ENCODE peak calls at places on chromosome 10, in ten cellular contexts. L is astrocyte of the spinal cord, S is A549, K is AG10803, G is GM12865, Z is hepatocyte, W is MM.1S, H is brain microvascular endothelial cell, B is left ventricle myocardium inferior, F is GM23338. U is an unnamed sample.

GRCh38 chr10:15433850-15434537 is 62.9 kb upstream of the FAM171A1 start:
- DNase-seq in F (peak; percentile 81), L (peak; percentile 71), G (peak; percentile 60), K (peak; percentile 58), B (no peak), S (peak; percentile 50), Z (peak; percentile 81), H (peak; percentile 45), W (peak; percentile 59), U (peak; percentile 5)

GRCh38 chr10:94197241-94197640 is 165.5 kb downstream of the NOC3L start:
- DNase-seq in F (no peak), B (no peak), G (no peak), S (no peak), Z (no peak), H (no peak), K (no peak), L (no peak), W (no peak), U (no peak)

GRCh38 chr10:120456626-120457430 is at the start of gene PLPP4:
- DNase-seq in Z (peak; percentile 73), B (no peak), F (peak; percentile 59), L (peak; percentile 58), W (peak; percentile 44), S (no peak), K (no peak), G (no peak), H (peak; percentile 12), U (no peak)

GRCh38 chr10:10642741-10643280 is 374.9 kb upstream of the CELF2 start:
- DNase-seq in F (peak; percentile 14), K (peak; percentile 8), H (peak; percentile 40), W (no peak), B (peak; percentile 78), Z (peak; percentile 16), L (no peak), S (no peak), G (no peak), U (no peak)

GRCh38 chr10:60236869-60237524 is 152.7 kb downstream of the ANK3 start:
- DNase-seq in G (peak; percentile 92), L (no peak), W (peak; percentile 97), H (peak; percentile 27), F (no peak), K (peak; percentile 63), S (no peak), Z (no peak), B (peak; percentile 24), U (peak; percentile 94)

GRCh38 chr10:69458426-69459100 is 7.3 kb downstream of the TSPAN15 start:
- DNase-seq in K (no peak), Z (peak; percentile 72), F (no peak), S (no peak), W (no peak), G (no peak), B (no peak), L (no peak), H (no peak), U (no peak)

GRCh38 chr10:29669149-29669548 is 34.4 kb upstream of the SVIL start:
- DNase-seq in K (no peak), G (no peak), L (peak; percentile 34), Z (no peak), B (peak; percentile 64), W (no peak), H (peak; percentile 54), S (no peak), F (no peak), U (no peak)

GRCh38 chr10:131888186-131888604 is 12.6 kb upstream of the PPP2R2D start:
- DNase-seq in K (no peak), G (no peak), B (no peak), H (no peak), Z (peak; percentile 2), W (no peak), S (no peak), F (no peak), L (no peak), U (no peak)

GRCh38 chr10:127462643-127463295 is 86.3 kb upstream of the NPS start:
- DNase-seq in S (no peak), W (no peak), B (no peak), F (no peak), G (no peak), Z (peak; percentile 39), H (no peak), K (no peak), L (no peak), U (no peak)

GRCh38 chr10:127468632-127469031 is 80.5 kb upstream of the NPS start:
- DNase-seq in Z (peak; percentile 25), B (no peak), S (no peak), W (no peak), K (no peak), H (no peak), F (no peak), G (no peak), L (no peak), U (no peak)

GRCh38 chr10:127467793-127468192 is 81.3 kb upstream of the NPS start:
- DNase-seq in H (no peak), S (no peak), L (no peak), W (no peak), K (no peak), B (no peak), G (no peak), Z (no peak), F (no peak), U (no peak)

GRCh38 chr10:127463548-127463947 is 85.6 kb upstream of the NPS start:
- DNase-seq in L (no peak), F (no peak), Z (no peak), G (no peak), S (no peak), H (no peak), W (no peak), B (no peak), K (no peak), U (no peak)

DNA sequence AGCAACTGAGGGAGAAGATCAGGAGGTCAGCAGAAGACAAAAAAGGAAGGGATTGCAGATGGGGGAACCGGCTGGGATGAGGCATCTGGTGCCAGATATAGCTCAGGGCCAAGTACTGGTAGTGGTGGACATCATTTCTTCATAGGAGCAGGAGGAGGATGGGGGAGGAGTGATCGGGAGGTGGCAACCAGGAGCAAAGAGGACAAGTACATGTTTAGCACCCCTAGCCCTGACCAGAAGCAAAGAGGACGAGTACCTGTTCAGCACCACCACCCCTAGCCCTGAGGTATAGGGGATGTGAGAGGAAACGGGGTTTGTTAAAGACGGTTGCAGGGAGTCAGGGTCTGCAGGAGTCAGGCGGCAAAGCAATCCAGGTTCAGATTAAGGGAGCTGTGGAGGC is 84.5 kb upstream of the NPS start:
- DNase-seq in G (no peak), W (no peak), Z (no peak), H (no peak), F (no peak), K (no peak), B (no peak), L (no peak), S (no peak), U (no peak)
- TF ChIP-seq CTCF in G (no peak), W (no peak), Z (no peak), H (no peak), F (no peak), K (no peak), B (no peak), L (no peak), S (no peak), U (no peak)

GRCh38 chr10:33117816-33118215 is 159.8 kb upstream of the ITGB1 start:
- DNase-seq in W (no peak), G (peak; percentile 22), F (no peak), H (no peak), L (no peak), Z (no peak), S (no peak), K (no peak), B (no peak), U (no peak)
- H3K4me3 ChIP-seq in W (no peak overlapping the region), G (no peak overlapping the region), F (no peak overlapping the region), H (no peak overlapping the region), L (no peak overlapping the region), Z (no peak overlapping the region), S (no peak overlapping the region), K (no peak overlapping the region), B (no peak overlapping the region), U (no peak overlapping the region)

DNA sequence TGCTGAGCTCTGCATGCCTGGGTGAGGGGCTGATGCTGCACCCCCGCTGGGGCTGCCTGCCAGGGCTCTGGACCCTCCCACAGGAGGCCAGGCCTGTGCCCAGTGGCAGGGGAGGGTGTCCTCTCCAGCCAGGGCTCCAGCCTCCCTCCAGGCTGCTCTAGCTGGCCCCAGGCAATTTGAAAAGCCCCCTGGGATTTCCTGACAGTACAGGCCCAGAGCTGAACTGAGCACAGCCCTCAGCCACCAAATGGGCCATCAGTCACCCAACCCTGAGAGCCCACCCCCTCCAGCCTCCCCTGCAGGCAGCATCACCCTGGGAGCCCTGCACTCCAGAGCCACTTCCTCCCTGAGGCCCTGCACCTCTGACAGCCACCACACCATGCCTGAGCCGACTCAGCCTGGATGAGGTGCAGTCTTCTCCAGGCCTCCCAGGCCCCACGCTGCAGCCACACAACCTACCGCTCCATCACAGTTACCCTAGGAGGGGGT is 101.8 kb upstream of the RET start:
- DNase-seq in F (no peak), S (no peak), G (no peak), K (no peak), Z (no peak), B (no peak), W (no peak), H (no peak), L (no peak), U (no peak)
- TF ChIP-seq CTCF in F (no peak), S (no peak), G (no peak), K (no peak), Z (no peak), B (no peak), W (no peak), H (no peak), L (no peak), U (no peak)

GRCh38 chr10:99924451-99924850 is 85.3 kb downstream of the DNMBP start:
- DNase-seq in H (no peak), Z (no peak), S (no peak), K (no peak), F (no peak), L (no peak), G (no peak), W (no peak), B (no peak), U (no peak)

GRCh38 chr10:99924856-99925255 is 84.9 kb downstream of the DNMBP start:
- DNase-seq in K (no peak), F (no peak), H (no peak), Z (no peak), L (no peak), B (no peak), W (no peak), G (no peak), S (no peak), U (no peak)

GRCh38 chr10:99929360-99929759 is 80.4 kb downstream of the DNMBP start:
- DNase-seq in H (no peak), K (no peak), Z (no peak), L (no peak), B (no peak), W (no peak), G (no peak), S (no peak), F (no peak), U (no peak)

GRCh38 chr10:99927719-99928280 is 81.9 kb downstream of the DNMBP start:
- DNase-seq in L (no peak), B (no peak), Z (peak; percentile 44), H (no peak), K (no peak), W (no peak), S (peak; percentile 36), F (no peak), G (no peak), U (no peak)

DNA sequence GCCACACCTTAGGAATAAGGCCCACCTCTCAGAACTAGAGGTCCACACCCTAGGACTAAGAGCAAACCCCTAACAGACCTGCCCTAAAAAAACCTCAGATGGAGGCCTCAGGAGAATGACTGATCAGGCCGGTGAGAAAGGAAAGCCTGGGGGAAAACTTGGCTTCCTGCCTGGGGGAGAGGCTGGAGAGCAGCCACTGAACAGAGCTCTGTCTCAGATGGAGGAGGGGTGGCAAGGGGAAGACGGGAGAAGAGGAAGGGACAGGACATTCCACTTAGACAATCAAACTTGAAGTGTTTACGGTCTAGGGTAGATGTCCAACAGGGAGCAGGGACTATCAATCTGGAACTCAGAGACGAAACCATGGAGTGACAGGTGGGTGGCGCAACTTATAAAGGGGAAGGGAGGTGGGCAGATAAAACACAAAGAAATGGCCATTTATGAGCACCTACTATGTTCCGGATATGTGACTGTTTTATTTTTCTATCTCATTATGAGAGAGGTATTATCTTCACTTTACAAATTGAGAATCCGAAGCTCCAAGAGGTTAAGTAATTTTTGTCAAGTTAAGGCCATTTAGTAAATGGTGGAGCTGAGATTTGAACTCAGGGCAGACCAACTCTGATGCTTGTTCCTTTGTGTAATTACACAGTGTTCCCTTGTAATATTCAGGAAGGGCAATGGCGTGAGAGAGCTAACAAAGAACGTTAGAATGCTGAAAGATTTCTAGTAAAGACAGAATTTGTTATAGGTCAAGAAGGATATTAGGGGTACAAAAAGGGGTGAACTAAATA is 82.6 kb downstream of the DNMBP start:
- DNase-seq in F (no peak), K (peak; percentile 36), B (peak; percentile 66), G (no peak), Z (peak; percentile 47), W (no peak), L (peak; percentile 67), H (peak; percentile 62), S (peak; percentile 34), U (no peak)
- H3K4me3 ChIP-seq in F (no peak overlapping the region), K (no peak overlapping the region), B (peak overlapping the region; percentile 31), G (no peak overlapping the region), Z (peak overlapping the region; percentile 46), W (no peak overlapping the region), L (no peak overlapping the region), H (no peak overlapping the region), S (peak overlapping the region; percentile 42), U (no peak overlapping the region)

U was measured in GM12864.